ENCODE peak calls at places on chromosomes 11 and 22, in seven cellular contexts. K is stomach, D is left ventricle myocardium inferior, L is fibroblast of villous mesenchyme, C is WERI-Rb-1, P is bronchial epithelial cell, W is upper lobe of right lung. O is an unnamed sample.
A peak's percentile ranks its signal among the peaks of the same experiment; 100 is the strongest.

GRCh38 chr11:10499452-10500262 is 41.3 kb downstream of the RNF141 start:
- DNase-seq in D (no peak), L (no peak), W (no peak), C (no peak), P (no peak), K (no peak), O (peak; percentile 47)

GRCh38 chr11:30281476-30282288 is 41.2 kb upstream of the ARL14EP start:
- DNase-seq in C (no peak), K (no peak), W (no peak), D (no peak), P (no peak), L (no peak), O (no peak)

GRCh38 chr11:119639642-119640205 is 89.3 kb downstream of the NECTIN1 start:
- DNase-seq in K (no peak), C (peak; percentile 39), W (no peak), D (no peak), L (no peak), P (no peak), O (no peak)

GRCh38 chr11:79229047-79229446 is 211.8 kb downstream of the TENM4 start:
- DNase-seq in P (peak; percentile 44), K (no peak), C (no peak), D (no peak), W (no peak), L (no peak), O (no peak)

GRCh38 chr11:64457416-64458010 is 98.6 kb downstream of the RPS6KA4 start:
- DNase-seq in D (no peak), C (no peak), W (peak; percentile 52), K (peak; percentile 17), P (no peak), L (no peak), O (no peak)

GRCh38 chr11:1403721-1404460 is 14.2 kb downstream of the BRSK2 start:
- DNase-seq in P (no peak), D (no peak), C (no peak), W (no peak), L (no peak), K (no peak), O (no peak)

GRCh38 chr11:1351278-1351937 is 38.3 kb upstream of the BRSK2 start:
- DNase-seq in K (no peak), W (peak; percentile 4), P (no peak), L (no peak), C (peak; percentile 40), D (no peak), O (no peak)

GRCh38 chr22:35160268-35160667 is 94.3 kb downstream of the ISX start:
- DNase-seq in W (no peak), P (no peak), D (no peak), K (no peak), C (no peak), L (no peak), O (no peak)

GRCh38 chr22:39269095-39269827 is 24.5 kb upstream of the PDGFB start:
- DNase-seq in W (no peak), L (no peak), D (no peak), P (no peak), K (no peak), C (no peak), O (no peak)

GRCh38 chr11:2276999-2277328 is 6.6 kb upstream of the ASCL2 start:
- DNase-seq in L (peak; percentile 20), P (no peak), W (peak; percentile 30), D (no peak), K (no peak), C (peak; percentile 6), O (no peak)

DNA sequence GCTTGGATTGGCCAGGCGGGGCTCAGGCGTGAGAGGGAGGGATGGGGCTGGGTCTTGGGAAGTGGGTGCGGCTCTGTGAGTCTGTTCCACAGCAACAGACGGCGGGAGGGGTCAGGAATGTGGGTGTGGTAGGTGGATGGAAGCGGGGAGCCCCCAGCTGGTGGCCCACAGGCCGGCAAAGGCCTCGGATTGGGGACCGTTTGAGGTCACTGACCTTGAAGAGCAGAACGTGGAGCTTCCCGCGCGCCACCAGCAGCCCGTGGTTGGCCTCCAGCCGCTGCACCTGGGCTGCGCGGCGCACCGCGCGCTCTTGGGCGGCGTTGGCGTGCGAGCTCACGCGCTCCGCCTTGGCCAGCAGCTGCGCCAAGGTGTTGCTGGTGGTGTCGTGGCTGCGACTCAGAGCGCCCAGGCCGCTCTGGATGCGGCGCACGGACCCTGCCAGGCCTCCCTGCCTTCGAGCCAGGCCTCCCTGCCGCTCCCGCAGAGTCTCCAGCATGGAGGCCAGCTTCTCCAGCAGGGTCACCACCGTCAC is 356 bp downstream of the CAVIN3 start:
- DNase-seq in C (no peak), W (peak; percentile 95), D (peak; percentile 96), K (peak; percentile 86), L (peak; percentile 97), P (peak; percentile 83), O (peak; percentile 96)
- H3K4me3 ChIP-seq in C (no peak overlapping the region), W (peak overlapping the region; percentile 73), D (peak overlapping the region; percentile 86), K (peak overlapping the region; percentile 64), L (peak overlapping the region; percentile 78), P (peak overlapping the region; percentile 59), O (peak overlapping the region; percentile 87)

GRCh38 chr22:42428760-42429159 is 3.4 kb downstream of the NFAM1 start:
- DNase-seq in C (peak; percentile 35), P (no peak), K (no peak), D (no peak), W (no peak), L (no peak), O (no peak)
- TF ChIP-seq CTCF in C (peak; percentile 38), P (no peak), K (no peak), D (no peak), W (no peak), L (no peak), O (no peak)

GRCh38 chr11:86066033-86066432 is 2.9 kb downstream of the PICALM start:
- DNase-seq in L (no peak), P (no peak), C (no peak), D (no peak), W (no peak), K (no peak), O (no peak)
- H3K4me3 ChIP-seq in L (peak overlapping the region; percentile 98), P (peak overlapping the region; percentile 79), C (no peak overlapping the region), D (peak overlapping the region; percentile 94), W (peak overlapping the region; percentile 88), K (peak overlapping the region; percentile 89), O (peak overlapping the region; percentile 71)

GRCh38 chr11:46675288-46675851 is 25.0 kb downstream of the ARHGAP1 start:
- DNase-seq in K (peak; percentile 79), P (peak; percentile 72), W (peak; percentile 62), D (peak; percentile 56), L (peak; percentile 75), C (no peak), O (peak; percentile 82)
- TF ChIP-seq CTCF in K (peak; percentile 9), P (peak; percentile 20), W (no peak), D (no peak), L (no peak), C (no peak), O (peak; percentile 32)

GRCh38 chr11:8267280-8267679 is 3.6 kb upstream of the LMO1 start:
- DNase-seq in D (no peak), K (no peak), P (no peak), W (peak; percentile 26), L (no peak), C (peak; percentile 1), O (no peak)

GRCh38 chr11:8266246-8267241 is 2.9 kb upstream of the LMO1 start:
- DNase-seq in W (peak; percentile 31), P (no peak), D (no peak), C (peak; percentile 18), L (no peak), K (no peak), O (no peak)

GRCh38 chr11:8269636-8270035 is 6.0 kb upstream of the LMO1 start:
- DNase-seq in C (no peak), D (no peak), L (no peak), W (no peak), K (no peak), P (no peak), O (no peak)

GRCh38 chr11:8268530-8269461 is 5.1 kb upstream of the LMO1 start:
- DNase-seq in D (no peak), K (no peak), C (peak; percentile 23), P (no peak), W (peak; percentile 33), L (no peak), O (no peak)

DNA sequence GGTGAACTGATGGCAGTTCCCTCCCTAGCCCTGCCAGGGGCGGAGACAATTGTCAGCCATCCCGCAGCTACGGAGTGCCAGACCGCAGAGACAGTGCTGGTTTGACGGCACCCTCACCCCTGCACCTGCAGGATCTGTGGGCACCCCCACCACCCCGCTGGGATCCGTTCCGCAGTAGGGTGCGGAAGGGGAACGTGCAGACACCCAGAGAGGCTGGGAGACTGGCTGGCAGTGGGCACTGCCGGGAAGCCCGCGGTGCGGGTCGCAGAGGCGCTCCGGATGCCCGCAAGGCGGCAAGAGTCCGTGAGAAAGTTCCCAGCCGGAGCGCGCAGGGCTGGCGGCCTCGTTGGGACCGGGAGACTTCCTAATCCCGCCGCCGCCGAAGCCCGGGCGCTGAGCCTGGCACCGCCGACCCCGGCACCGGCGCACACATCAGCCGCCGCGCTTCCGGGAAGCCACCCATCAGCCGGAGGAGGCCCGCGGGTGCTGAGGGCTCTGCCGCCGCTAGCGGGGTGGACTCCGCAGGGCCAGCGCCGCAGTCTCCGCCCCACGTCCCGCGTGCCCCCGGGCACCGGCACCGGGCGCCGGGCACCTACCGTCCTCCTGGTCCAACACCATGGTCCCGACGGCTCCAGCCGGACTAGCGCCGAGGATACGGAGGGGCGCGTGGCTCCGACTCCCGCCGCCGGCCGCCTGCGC is 4.3 kb upstream of the LMO1 start:
- DNase-seq in D (no peak), P (no peak), C (peak; percentile 38), L (no peak), W (peak; percentile 63), K (no peak), O (no peak)
- H3K4me3 ChIP-seq in D (peak overlapping the region; percentile 67), P (peak overlapping the region; percentile 27), C (peak overlapping the region; percentile 56), L (no peak overlapping the region), W (peak overlapping the region; percentile 38), K (peak overlapping the region; percentile 64), O (no peak overlapping the region)

GRCh38 chr11:71153005-71153395 is 99.4 kb downstream of the SHANK2 start:
- DNase-seq in C (peak; percentile 30), L (peak; percentile 49), W (peak; percentile 48), D (no peak), P (peak; percentile 79), K (no peak), O (no peak)
- TF ChIP-seq CTCF in C (no peak), L (no peak), W (no peak), D (no peak), P (no peak), K (no peak), O (no peak)

O was measured in AG10803.